ENCODE peak calls at places on chromosome 17, in four cellular contexts. One of them, this sample, is unnamed.

GRCh38 chr17:80861892-80862291 is 129.7 kb upstream of the CHMP6 start:
- DNase-seq in H1: no peak
- DNase-seq in H9: peak
- DNase-seq in mesendoderm: peak
- DNase-seq in this sample: peak

GRCh38 chr17:7010523-7010922 is 1.9 kb upstream of the RNASEK start:
- DNase-seq in H1: no peak
- DNase-seq in H9: no peak
- DNase-seq in mesendoderm: no peak
- DNase-seq in this sample: no peak

GRCh38 chr17:70390059-70390458 is 220.7 kb downstream of the KCNJ2 start:
- DNase-seq in H1: no peak
- DNase-seq in H9: no peak
- DNase-seq in mesendoderm: no peak
- DNase-seq in this sample: no peak

GRCh38 chr17:488993-489757 is 136.6 kb upstream of the RPH3AL start:
- DNase-seq in H1: no peak
- DNase-seq in H9: peak
- DNase-seq in mesendoderm: peak
- DNase-seq in this sample: peak

GRCh38 chr17:81566461-81567126 is 14.4 kb upstream of the FAAP100 start:
- DNase-seq in H1: no peak
- DNase-seq in H9: no peak
- DNase-seq in mesendoderm: no peak
- DNase-seq in this sample: peak

GRCh38 chr17:47317119-47317518 is 6.6 kb upstream of the EFCAB13 start:
- DNase-seq in H1: no peak
- DNase-seq in H9: no peak
- DNase-seq in mesendoderm: no peak
- DNase-seq in this sample: peak

GRCh38 chr17:82668631-82669099 is 20.4 kb upstream of the WDR45B start:
- DNase-seq in H1: peak
- DNase-seq in H9: peak
- DNase-seq in mesendoderm: peak
- DNase-seq in this sample: peak

GRCh38 chr17:66678827-66679226 is 156.1 kb upstream of the CACNG5 start:
- DNase-seq in H1: no peak
- DNase-seq in H9: no peak
- DNase-seq in mesendoderm: no peak
- DNase-seq in this sample: no peak

GRCh38 chr17:1625507-1626080 is 3.0 kb downstream of the SLC43A2 start:
- DNase-seq in H1: no peak
- DNase-seq in H9: no peak
- DNase-seq in mesendoderm: no peak
- DNase-seq in this sample: no peak

GRCh38 chr17:41962768-41963434 is 3.7 kb upstream of the CNP start:
- DNase-seq in H1: peak
- DNase-seq in H9: peak
- DNase-seq in mesendoderm: peak
- DNase-seq in this sample: peak

GRCh38 chr17:7589204-7589868 is 558 bp downstream of the SOX15 start:
- DNase-seq in H1: peak
- DNase-seq in H9: peak
- DNase-seq in mesendoderm: peak
- DNase-seq in this sample: peak

GRCh38 chr17:21014498-21014897 is 28.3 kb downstream of the USP22 start:
- DNase-seq in H1: no peak
- DNase-seq in H9: no peak
- DNase-seq in mesendoderm: no peak
- DNase-seq in this sample: no peak

GRCh38 chr17:76179496-76180467 is 38.7 kb upstream of the FOXJ1 start:
- DNase-seq in H1: no peak
- DNase-seq in H9: no peak
- DNase-seq in mesendoderm: peak
- DNase-seq in this sample: peak

GRCh38 chr17:74742153-74742515 is 5.1 kb downstream of the RAB37 start:
- DNase-seq in H1: no peak
- DNase-seq in H9: peak
- DNase-seq in mesendoderm: no peak
- DNase-seq in this sample: peak

GRCh38 chr17:36936455-36936934 is 780 bp upstream of the LHX1 start:
- DNase-seq in H1: peak
- DNase-seq in H9: peak
- DNase-seq in mesendoderm: peak
- DNase-seq in this sample: no peak

GRCh38 chr17:29133146-29133713 is 47.0 kb downstream of the MYO18A start:
- DNase-seq in H1: no peak
- DNase-seq in H9: peak
- DNase-seq in mesendoderm: peak
- DNase-seq in this sample: peak

GRCh38 chr17:17624776-17625175 is 33.3 kb upstream of the PEMT start:
- DNase-seq in H1: no peak
- DNase-seq in H9: no peak
- DNase-seq in mesendoderm: no peak
- DNase-seq in this sample: no peak

GRCh38 chr17:67500261-67500660 is 123.2 kb downstream of the PITPNC1 start:
- DNase-seq in H1: no peak
- DNase-seq in H9: no peak
- DNase-seq in mesendoderm: no peak
- DNase-seq in this sample: peak

GRCh38 chr17:49987681-49988441 is 7.2 kb downstream of the DLX3 start:
- DNase-seq in H1: peak
- DNase-seq in H9: peak
- DNase-seq in mesendoderm: peak
- DNase-seq in this sample: no peak

GRCh38 chr17:49646391-49647255 is 31.3 kb downstream of the SPOP start:
- DNase-seq in H1: no peak
- DNase-seq in H9: peak
- DNase-seq in mesendoderm: peak
- DNase-seq in this sample: peak

GRCh38 chr17:62919388-62919787 is 46.6 kb upstream of the TANC2 start:
- DNase-seq in H1: no peak
- DNase-seq in H9: no peak
- DNase-seq in mesendoderm: no peak
- DNase-seq in this sample: peak

GRCh38 chr17:50046179-50046578 is 9.7 kb upstream of the ITGA3 start:
- DNase-seq in H1: no peak
- DNase-seq in H9: no peak
- DNase-seq in mesendoderm: no peak
- DNase-seq in this sample: no peak

GRCh38 chr17:48841395-48841831 is 10.6 kb downstream of the CALCOCO2 start:
- DNase-seq in H1: no peak
- DNase-seq in H9: no peak
- DNase-seq in mesendoderm: no peak
- DNase-seq in this sample: peak

GRCh38 chr17:7634384-7634783 is 4.4 kb downstream of the SHBG start:
- DNase-seq in H1: peak
- DNase-seq in H9: peak
- DNase-seq in mesendoderm: peak
- DNase-seq in this sample: peak

GRCh38 chr17:17737938-17738894 is 57.0 kb downstream of the RAI1 start:
- DNase-seq in H1: peak
- DNase-seq in H9: peak
- DNase-seq in mesendoderm: no peak
- DNase-seq in this sample: no peak

GRCh38 chr17:82242698-82242976 is 13.8 kb downstream of the SLC16A3 start:
- DNase-seq in H1: no peak
- DNase-seq in H9: no peak
- DNase-seq in mesendoderm: no peak
- DNase-seq in this sample: no peak

GRCh38 chr17:14725729-14726128 is 424.8 kb downstream of the HS3ST3B1 start:
- DNase-seq in H1: no peak
- DNase-seq in H9: no peak
- DNase-seq in mesendoderm: no peak
- DNase-seq in this sample: peak

GRCh38 chr17:49861150-49861884 is 13.4 kb upstream of the TAC4 start:
- DNase-seq in H1: peak
- DNase-seq in H9: peak
- DNase-seq in mesendoderm: peak
- DNase-seq in this sample: peak

GRCh38 chr17:21523482-21524210 is 147.5 kb downstream of the KCNJ12 start:
- DNase-seq in H1: peak
- DNase-seq in H9: no peak
- DNase-seq in mesendoderm: no peak
- DNase-seq in this sample: no peak

GRCh38 chr17:43125967-43126910 is 1.1 kb upstream of the BRCA1 start:
- DNase-seq in H1: no peak
- DNase-seq in H9: peak
- DNase-seq in mesendoderm: peak
- DNase-seq in this sample: no peak

GRCh38 chr17:28972437-28972836 is 21.1 kb upstream of the PHF12 start:
- DNase-seq in H1: no peak
- DNase-seq in H9: no peak
- DNase-seq in mesendoderm: no peak
- DNase-seq in this sample: no peak

GRCh38 chr17:64063766-64064224 is 43.4 kb upstream of the ICAM2 start:
- DNase-seq in H1: peak
- DNase-seq in H9: peak
- DNase-seq in mesendoderm: peak
- DNase-seq in this sample: peak

GRCh38 chr17:67328026-67328425 is 38.4 kb downstream of the PSMD12 start:
- DNase-seq in H1: no peak
- DNase-seq in H9: peak
- DNase-seq in mesendoderm: no peak
- DNase-seq in this sample: no peak

GRCh38 chr17:64118452-64118979 is 11.4 kb downstream of the ERN1 start:
- DNase-seq in H1: no peak
- DNase-seq in H9: peak
- DNase-seq in mesendoderm: no peak
- DNase-seq in this sample: no peak

DNA sequence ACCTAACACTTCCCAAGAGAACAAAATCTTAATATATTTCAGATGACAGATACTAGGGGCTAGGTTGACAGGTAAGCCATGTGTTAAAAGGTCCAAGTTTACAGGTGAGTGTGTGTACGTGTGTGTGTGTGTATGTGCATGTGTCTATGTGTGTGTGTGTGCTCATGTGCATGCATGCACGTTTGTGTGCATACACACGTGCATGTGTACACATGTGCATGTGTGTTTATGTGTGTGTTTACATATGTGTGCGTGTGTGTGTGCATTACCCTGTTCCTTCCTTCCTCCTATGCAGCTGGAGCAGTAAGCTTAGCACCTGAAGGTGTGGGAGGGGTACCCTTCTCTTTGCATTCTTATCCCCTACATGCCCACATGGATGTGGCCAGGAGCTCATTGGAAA is 258.2 kb upstream of the MYOCD start:
- DNase-seq in H1: no peak
- DNase-seq in H9: no peak
- DNase-seq in mesendoderm: no peak
- DNase-seq in this sample: no peak
- H3K56ac ChIP-seq in H1: no peak
- H3K56ac ChIP-seq in H9: no peak
- H3K56ac ChIP-seq in mesendoderm: no peak
- H3K56ac ChIP-seq in this sample: no peak

DNA sequence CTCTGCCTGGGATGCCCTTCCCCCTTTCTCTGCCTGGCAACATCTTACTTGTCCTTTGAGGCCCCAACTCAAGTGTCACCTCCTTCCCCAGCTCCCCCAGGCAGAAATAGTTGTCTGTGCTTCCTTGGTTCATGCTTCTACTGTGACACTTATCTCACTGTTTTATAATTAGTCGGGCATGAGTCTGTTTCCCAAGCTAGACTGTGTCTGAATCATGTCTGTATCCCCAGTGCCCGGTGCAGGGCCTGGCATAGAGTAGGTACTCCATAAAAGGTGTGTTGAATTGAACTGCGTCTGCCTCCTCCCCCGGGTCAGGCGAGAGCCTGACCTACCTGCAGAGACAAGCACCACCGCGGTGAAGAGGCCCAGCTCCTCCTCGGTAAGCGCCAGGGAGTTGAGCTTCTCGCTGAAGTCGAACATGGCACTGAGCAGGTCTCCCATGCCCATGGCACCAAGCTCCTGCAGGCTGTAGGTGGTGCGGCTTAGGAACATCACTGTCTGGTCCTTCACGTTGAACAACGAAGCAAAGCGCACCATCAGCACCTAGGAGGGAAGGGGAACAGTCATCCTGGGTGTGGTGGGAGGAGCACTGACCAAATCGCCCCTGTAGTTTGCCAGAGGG is 6.7 kb downstream of the NR1D1 start:
- DNase-seq in H1: no peak
- DNase-seq in H9: no peak
- DNase-seq in mesendoderm: no peak
- DNase-seq in this sample: no peak
- H3K56ac ChIP-seq in H1: no peak
- H3K56ac ChIP-seq in H9: no peak
- H3K56ac ChIP-seq in mesendoderm: no peak
- H3K56ac ChIP-seq in this sample: no peak

GRCh38 chr17:78422267-78422605 is 43.8 kb downstream of the PGS1 start:
- DNase-seq in H1: no peak
- DNase-seq in H9: no peak
- DNase-seq in mesendoderm: no peak
- DNase-seq in this sample: no peak
- H3K56ac ChIP-seq in H1: no peak
- H3K56ac ChIP-seq in H9: no peak
- H3K56ac ChIP-seq in mesendoderm: peak
- H3K56ac ChIP-seq in this sample: no peak

GRCh38 chr17:3687949-3688614 is 7.9 kb downstream of the P2RX5 start:
- DNase-seq in H1: peak
- DNase-seq in H9: no peak
- DNase-seq in mesendoderm: no peak
- DNase-seq in this sample: no peak

GRCh38 chr17:3690094-3690715 is 5.8 kb downstream of the P2RX5 start:
- DNase-seq in H1: peak
- DNase-seq in H9: no peak
- DNase-seq in mesendoderm: no peak
- DNase-seq in this sample: no peak

GRCh38 chr17:3689262-3690093 is 6.5 kb downstream of the P2RX5 start:
- DNase-seq in H1: peak
- DNase-seq in H9: no peak
- DNase-seq in mesendoderm: no peak
- DNase-seq in this sample: no peak

GRCh38 chr17:3691539-3692166 is 4.3 kb downstream of the P2RX5 start:
- DNase-seq in H1: peak
- DNase-seq in H9: peak
- DNase-seq in mesendoderm: peak
- DNase-seq in this sample: no peak

GRCh38 chr17:3688852-3689261 is 7.1 kb downstream of the P2RX5 start:
- DNase-seq in H1: peak
- DNase-seq in H9: no peak
- DNase-seq in mesendoderm: no peak
- DNase-seq in this sample: no peak
- H3K56ac ChIP-seq in H1: no peak
- H3K56ac ChIP-seq in H9: no peak
- H3K56ac ChIP-seq in mesendoderm: no peak
- H3K56ac ChIP-seq in this sample: no peak

This sample was measured in IMR-90.